ENCODE peak calls at places on chromosomes 1 and 21, in six cellular contexts. Q, F, K, Z, Y and R are unnamed samples.

GRCh38 chr21:37687001-37687400 is 229.3 kb downstream of the KCNJ6 start:
- DNase-seq in Q (no peak), F (no peak), K (no peak), Z (no peak), Y (no peak), R (no peak)

GRCh38 chr1:226632922-226633351 is 84.4 kb downstream of the STUM start:
- DNase-seq in Q (peak; percentile 5), F (peak; percentile 32), K (peak; percentile 78), Z (no peak), Y (no peak), R (no peak)

GRCh38 chr1:169924829-169925228 is 31.1 kb upstream of the SCYL3 start:
- DNase-seq in Q (no peak), F (no peak), K (no peak), Z (no peak), Y (no peak), R (no peak)

GRCh38 chr1:190183588-190183987 is 294.1 kb downstream of the BRINP3 start:
- DNase-seq in Q (no peak), F (no peak), K (no peak), Z (no peak), Y (no peak), R (no peak)

GRCh38 chr21:33042812-33043211 is 17.1 kb downstream of the OLIG2 start:
- DNase-seq in Q (no peak), F (no peak), K (no peak), Z (no peak), Y (no peak), R (peak; percentile 87)

GRCh38 chr21:14012409-14012808 is 198.3 kb downstream of the LIPI start:
- DNase-seq in Q (no peak), F (no peak), K (no peak), Z (no peak), Y (no peak), R (no peak)

GRCh38 chr1:236039736-236040670 is 24.9 kb downstream of the NID1 start:
- DNase-seq in Q (no peak), F (peak; percentile 48), K (peak; percentile 53), Z (no peak), Y (peak; percentile 55), R (no peak)

GRCh38 chr1:147712605-147713004 is 42.3 kb upstream of the ACP6 start:
- DNase-seq in Q (no peak), F (no peak), K (no peak), Z (no peak), Y (no peak), R (no peak)

GRCh38 chr1:41329662-41330587 is 31.3 kb upstream of the FOXO6 start:
- DNase-seq in Q (no peak), F (no peak), K (no peak), Z (no peak), Y (peak; percentile 46), R (no peak)

GRCh38 chr1:8986814-8987190 is 39.4 kb downstream of the SLC2A7 start:
- DNase-seq in Q (no peak), F (no peak), K (no peak), Z (no peak), Y (no peak), R (no peak)

GRCh38 chr1:59568158-59568935 is 246.4 kb upstream of the HOOK1 start:
- DNase-seq in Q (no peak), F (no peak), K (no peak), Z (no peak), Y (no peak), R (peak; percentile 49)

GRCh38 chr1:184075040-184076029 is 23.8 kb downstream of the TSEN15 start:
- DNase-seq in Q (peak; percentile 30), F (no peak), K (no peak), Z (no peak), Y (peak; percentile 56), R (peak; percentile 79)

GRCh38 chr1:844472-845026 is 79.2 kb upstream of the SAMD11 start:
- DNase-seq in Q (no peak), F (no peak), K (no peak), Z (peak; percentile 25), Y (no peak), R (no peak)

GRCh38 chr1:226958300-226958699 is 18.2 kb downstream of the COQ8A start:
- DNase-seq in Q (no peak), F (no peak), K (no peak), Z (no peak), Y (peak; percentile 51), R (no peak)

GRCh38 chr1:231139659-231140650 is 21.9 kb upstream of the TRIM67 start:
- DNase-seq in Q (no peak), F (no peak), K (no peak), Z (no peak), Y (no peak), R (peak; percentile 87)

GRCh38 chr1:248622491-248623106 is 12.3 kb downstream of the OR2T11 start:
- DNase-seq in Q (no peak), F (no peak), K (no peak), Z (no peak), Y (no peak), R (no peak)

GRCh38 chr1:204528677-204529076 is 12.5 kb downstream of the MDM4 start:
- DNase-seq in Q (no peak), F (no peak), K (no peak), Z (no peak), Y (no peak), R (no peak)

GRCh38 chr1:84726593-84727275 is 36.5 kb upstream of the SSX2IP start:
- DNase-seq in Q (no peak), F (no peak), K (no peak), Z (no peak), Y (no peak), R (peak; percentile 60)

GRCh38 chr1:117820096-117820495 is 109.3 kb downstream of the GDAP2 start:
- DNase-seq in Q (no peak), F (no peak), K (no peak), Z (no peak), Y (no peak), R (no peak)

GRCh38 chr1:206421616-206422355 is 48.5 kb upstream of the IKBKE start:
- DNase-seq in Q (peak; percentile 20), F (no peak), K (no peak), Z (no peak), Y (no peak), R (no peak)

GRCh38 chr1:209534496-209535250 is 48.8 kb upstream of the CAMK1G start:
- DNase-seq in Q (peak; percentile 10), F (no peak), K (no peak), Z (no peak), Y (no peak), R (no peak)

GRCh38 chr1:195740862-195741261 is 867.4 kb downstream of the KCNT2 start:
- DNase-seq in Q (no peak), F (no peak), K (no peak), Z (no peak), Y (no peak), R (no peak)

GRCh38 chr1:33036051-33036525 is 595 bp downstream of the AK2 start:
- DNase-seq in Q (no peak), F (no peak), K (no peak), Z (no peak), Y (no peak), R (peak; percentile 38)

DNA sequence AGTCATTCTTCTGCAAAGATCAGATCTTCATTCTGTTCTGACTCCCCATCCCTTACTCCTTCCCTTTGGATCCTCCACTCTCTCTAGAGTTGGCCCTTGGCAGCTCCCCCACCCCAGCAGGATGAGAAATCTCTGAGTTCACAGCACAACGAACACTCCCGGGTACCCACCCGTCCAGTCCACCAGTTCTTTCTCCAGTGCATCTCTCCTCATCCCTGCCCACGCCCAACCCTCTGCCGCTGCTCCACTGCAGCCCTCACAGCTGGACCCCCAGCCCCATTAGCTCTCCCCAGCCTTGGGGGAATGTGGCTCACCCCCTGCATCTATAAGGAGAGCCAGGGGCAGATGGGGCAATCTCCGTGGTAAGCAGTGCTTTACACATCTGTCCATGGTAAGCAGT is 125.7 kb downstream of the MATN1 start:
- DNase-seq in Q (no peak), F (no peak), K (no peak), Z (no peak), Y (peak; percentile 25), R (no peak)
- TF ChIP-seq CTCF in Q (no peak), F (no peak), K (no peak), Z (no peak), Y (no peak), R (no peak)

GRCh38 chr1:87452648-87453047 is 124.0 kb downstream of the LMO4 start:
- DNase-seq in Q (no peak), F (no peak), K (no peak), Z (no peak), Y (no peak), R (no peak)

GRCh38 chr1:87450136-87450535 is 121.5 kb downstream of the LMO4 start:
- DNase-seq in Q (no peak), F (no peak), K (no peak), Z (no peak), Y (no peak), R (no peak)

GRCh38 chr1:87449348-87449963 is 120.8 kb downstream of the LMO4 start:
- DNase-seq in Q (peak; percentile 71), F (no peak), K (no peak), Z (no peak), Y (peak; percentile 66), R (peak; percentile 8)

GRCh38 chr1:87451229-87451900 is 122.7 kb downstream of the LMO4 start:
- DNase-seq in Q (no peak), F (no peak), K (no peak), Z (no peak), Y (no peak), R (no peak)

GRCh38 chr1:87450615-87451209 is 122.0 kb downstream of the LMO4 start:
- DNase-seq in Q (no peak), F (no peak), K (no peak), Z (peak; percentile 43), Y (no peak), R (no peak)
- TF ChIP-seq CTCF in Q (no peak), F (no peak), K (no peak), Z (no peak), Y (no peak), R (no peak)

DNA sequence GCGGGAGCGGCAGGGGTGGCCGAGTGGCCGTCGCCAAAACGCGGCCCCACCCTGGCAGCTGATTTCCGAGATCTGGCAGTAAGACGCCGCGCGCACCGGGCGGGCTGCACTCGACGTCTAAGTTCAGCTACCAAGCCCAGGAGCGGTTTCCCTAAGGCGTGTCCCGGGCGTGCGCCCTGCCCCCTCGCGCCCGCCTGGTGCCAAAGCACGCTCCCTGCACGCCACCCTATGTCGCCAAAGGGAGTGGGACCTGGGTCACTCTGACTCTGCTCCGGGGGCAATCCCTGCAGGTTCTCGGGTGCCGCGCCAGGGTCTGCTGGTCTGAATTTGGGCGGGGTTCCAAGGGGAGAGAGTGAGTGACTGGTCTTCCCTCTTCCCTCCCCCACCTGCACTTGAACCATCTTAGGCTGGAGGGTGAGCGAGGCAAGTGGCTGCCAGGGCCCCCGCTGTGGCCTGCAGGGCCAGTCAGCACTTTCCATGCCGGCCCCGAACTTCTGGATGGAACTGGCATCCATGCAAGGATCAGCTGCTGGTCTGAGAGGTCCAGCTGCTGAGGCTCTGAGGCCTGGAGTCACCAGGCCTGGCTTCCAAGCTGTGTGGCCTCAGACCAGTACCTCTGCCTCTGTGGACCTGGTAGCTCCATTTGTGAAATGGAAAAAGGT is at the start of gene LRRC38:
- DNase-seq in Q (no peak), F (no peak), K (no peak), Z (peak; percentile 61), Y (peak; percentile 69), R (no peak)
- TF ChIP-seq CTCF in Q (no peak), F (no peak), K (no peak), Z (no peak), Y (peak; percentile 20), R (no peak)

DNA sequence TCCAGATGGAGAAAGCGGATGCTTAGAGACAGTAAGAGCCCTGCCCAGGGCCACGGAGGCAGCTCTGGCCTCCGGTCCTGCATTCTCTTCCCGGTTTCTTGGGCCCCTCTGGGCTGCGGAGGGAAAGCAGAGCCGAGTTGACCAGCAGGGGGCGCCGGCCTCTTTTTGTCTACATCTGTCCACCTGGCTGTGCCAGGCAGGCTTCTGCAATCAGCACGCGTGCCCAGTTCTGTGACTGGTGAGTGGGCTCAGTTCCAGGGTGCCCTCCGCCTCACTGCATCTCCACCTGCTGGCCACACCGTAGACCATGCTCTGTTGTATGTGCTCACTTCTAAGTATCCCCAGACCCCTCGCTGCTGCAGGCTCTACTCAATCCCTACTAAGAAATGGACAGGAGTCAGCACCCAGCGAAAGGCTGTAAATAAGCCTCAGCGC is 6.7 kb upstream of the HUNK start:
- DNase-seq in Q (peak; percentile 94), F (peak; percentile 88), K (peak; percentile 92), Z (peak; percentile 93), Y (peak; percentile 95), R (peak; percentile 87)
- TF ChIP-seq CTCF in Q (peak; percentile 93), F (peak; percentile 83), K (peak; percentile 93), Z (peak; percentile 89), Y (peak; percentile 79), R (peak; percentile 92)